ENCODE peak calls at places on chromosomes 13 and 19, in four cellular contexts. One of them, this sample, is unnamed.

GRCh38 chr19:3389876-3390361 is 23.5 kb downstream of the NFIC start:
- DNase-seq in heart left ventricle: peak; percentile 57
- DNase-seq in bronchial epithelial cell: peak; percentile 22
- DNase-seq in BJ: no peak
- DNase-seq in this sample: peak; percentile 80

GRCh38 chr13:94232956-94233355 is 246.5 kb downstream of the DCT start:
- DNase-seq in bronchial epithelial cell: no peak
- DNase-seq in BJ: no peak
- DNase-seq in heart left ventricle: no peak
- DNase-seq in this sample: no peak

GRCh38 chr13:35794734-35795389 is 318.4 kb upstream of the MAB21L1 start:
- DNase-seq in bronchial epithelial cell: no peak
- DNase-seq in heart left ventricle: no peak
- DNase-seq in BJ: no peak
- DNase-seq in this sample: no peak

GRCh38 chr19:31560021-31560770 is 211.0 kb upstream of the TSHZ3 start:
- DNase-seq in BJ: no peak
- DNase-seq in heart left ventricle: no peak
- DNase-seq in bronchial epithelial cell: no peak
- DNase-seq in this sample: no peak

GRCh38 chr13:65679240-65679639 is 1550.9 kb downstream of the PCDH9 start:
- DNase-seq in bronchial epithelial cell: no peak
- DNase-seq in BJ: no peak
- DNase-seq in heart left ventricle: no peak
- DNase-seq in this sample: peak; percentile 60

GRCh38 chr13:73173160-73173905 is 114.5 kb downstream of the KLF5 start:
- DNase-seq in heart left ventricle: no peak
- DNase-seq in BJ: no peak
- DNase-seq in bronchial epithelial cell: peak; percentile 41
- DNase-seq in this sample: no peak

GRCh38 chr13:31793246-31793645 is 53.9 kb downstream of the RXFP2 start:
- DNase-seq in BJ: peak; percentile 56
- DNase-seq in heart left ventricle: no peak
- DNase-seq in bronchial epithelial cell: no peak
- DNase-seq in this sample: peak; percentile 53

GRCh38 chr13:53141336-53141735 is 112.7 kb downstream of the OLFM4 start:
- DNase-seq in BJ: no peak
- DNase-seq in bronchial epithelial cell: no peak
- DNase-seq in heart left ventricle: no peak
- DNase-seq in this sample: no peak

GRCh38 chr19:17611462-17612244 is 56.2 kb downstream of the COLGALT1 start:
- DNase-seq in BJ: no peak
- DNase-seq in heart left ventricle: no peak
- DNase-seq in bronchial epithelial cell: no peak
- DNase-seq in this sample: no peak

GRCh38 chr19:44845612-44846454 is at the start of gene NECTIN2:
- DNase-seq in BJ: peak; percentile 81
- DNase-seq in heart left ventricle: peak; percentile 100
- DNase-seq in bronchial epithelial cell: peak; percentile 94
- DNase-seq in this sample: peak; percentile 99
- TF ChIP-seq CTCF in BJ: peak; percentile 84
- TF ChIP-seq CTCF in heart left ventricle: peak; percentile 79
- TF ChIP-seq CTCF in bronchial epithelial cell: peak; percentile 89
- TF ChIP-seq CTCF in this sample: peak; percentile 72

GRCh38 chr13:107678075-107678689 is 537.2 kb downstream of the LIG4 start:
- DNase-seq in heart left ventricle: no peak
- DNase-seq in BJ: no peak
- DNase-seq in bronchial epithelial cell: no peak
- DNase-seq in this sample: no peak
- H3K4me3 ChIP-seq in heart left ventricle: no peak overlapping the region
- H3K4me3 ChIP-seq in BJ: no peak overlapping the region
- H3K4me3 ChIP-seq in bronchial epithelial cell: no peak overlapping the region
- H3K4me3 ChIP-seq in this sample: no peak overlapping the region

GRCh38 chr19:50663280-50663790 is 14.1 kb downstream of the C19orf81 start:
- DNase-seq in bronchial epithelial cell: no peak
- DNase-seq in BJ: no peak
- DNase-seq in heart left ventricle: no peak
- DNase-seq in this sample: peak; percentile 10
- TF ChIP-seq CTCF in bronchial epithelial cell: no peak
- TF ChIP-seq CTCF in BJ: peak; percentile 18
- TF ChIP-seq CTCF in heart left ventricle: no peak
- TF ChIP-seq CTCF in this sample: no peak

GRCh38 chr19:330503-330902 is 14.1 kb downstream of the MIER2 start:
- DNase-seq in bronchial epithelial cell: no peak
- DNase-seq in BJ: no peak
- DNase-seq in heart left ventricle: no peak
- DNase-seq in this sample: no peak

GRCh38 chr19:326851-327250 is 17.7 kb downstream of the MIER2 start:
- DNase-seq in heart left ventricle: no peak
- DNase-seq in bronchial epithelial cell: no peak
- DNase-seq in BJ: no peak
- DNase-seq in this sample: no peak

GRCh38 chr19:327291-328024 is 17.1 kb downstream of the MIER2 start:
- DNase-seq in bronchial epithelial cell: no peak
- DNase-seq in heart left ventricle: no peak
- DNase-seq in BJ: no peak
- DNase-seq in this sample: no peak

GRCh38 chr19:328025-328505 is 16.5 kb downstream of the MIER2 start:
- DNase-seq in BJ: no peak
- DNase-seq in bronchial epithelial cell: no peak
- DNase-seq in heart left ventricle: no peak
- DNase-seq in this sample: no peak

DNA sequence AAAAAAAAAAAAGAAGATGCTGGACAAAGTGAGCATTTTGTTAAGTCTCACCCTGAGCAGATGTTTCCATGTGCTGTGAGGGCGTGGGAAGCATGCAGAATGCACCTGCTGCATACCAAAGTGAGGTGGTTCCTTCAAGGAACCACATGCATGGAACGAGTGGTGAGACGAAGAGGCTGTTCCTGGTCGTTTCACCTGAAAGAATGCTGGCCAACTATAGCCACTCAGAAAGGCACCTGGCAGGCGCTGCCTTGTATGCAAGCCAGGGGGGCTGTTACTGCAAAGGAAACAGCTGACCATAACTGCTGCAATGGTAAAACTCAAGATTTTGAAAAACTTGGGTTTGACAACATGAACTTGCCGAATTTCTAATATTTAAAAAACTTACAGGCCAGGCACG is 14.7 kb downstream of the MIER2 start:
- DNase-seq in BJ: no peak
- DNase-seq in bronchial epithelial cell: no peak
- DNase-seq in heart left ventricle: no peak
- DNase-seq in this sample: no peak
- H3K4me3 ChIP-seq in BJ: no peak overlapping the region
- H3K4me3 ChIP-seq in bronchial epithelial cell: no peak overlapping the region
- H3K4me3 ChIP-seq in heart left ventricle: no peak overlapping the region
- H3K4me3 ChIP-seq in this sample: no peak overlapping the region

DNA sequence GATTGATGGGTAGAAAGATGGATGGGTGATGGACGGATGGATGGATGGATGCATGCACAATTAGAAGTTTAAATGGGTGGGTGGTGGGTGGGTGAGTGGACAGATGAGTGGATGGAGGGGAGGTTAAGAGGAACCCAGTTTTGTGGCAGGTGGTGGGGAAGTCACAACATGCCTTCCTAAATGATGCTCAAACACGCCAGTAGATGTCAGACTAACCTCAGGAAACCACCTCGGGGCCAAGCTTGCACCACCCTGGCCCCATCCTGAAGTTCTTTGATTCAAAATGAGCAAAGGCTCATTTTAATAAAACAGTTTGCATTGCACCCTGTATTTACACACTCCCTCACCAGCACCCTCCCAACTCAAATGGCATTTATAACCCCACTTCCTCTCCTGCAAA is 91.3 kb upstream of the CACNA1A start:
- DNase-seq in bronchial epithelial cell: peak; percentile 53
- DNase-seq in heart left ventricle: no peak
- DNase-seq in BJ: no peak
- DNase-seq in this sample: peak; percentile 50
- TF ChIP-seq CTCF in bronchial epithelial cell: peak; percentile 78
- TF ChIP-seq CTCF in heart left ventricle: peak; percentile 69
- TF ChIP-seq CTCF in BJ: peak; percentile 66
- TF ChIP-seq CTCF in this sample: peak; percentile 50

DNA sequence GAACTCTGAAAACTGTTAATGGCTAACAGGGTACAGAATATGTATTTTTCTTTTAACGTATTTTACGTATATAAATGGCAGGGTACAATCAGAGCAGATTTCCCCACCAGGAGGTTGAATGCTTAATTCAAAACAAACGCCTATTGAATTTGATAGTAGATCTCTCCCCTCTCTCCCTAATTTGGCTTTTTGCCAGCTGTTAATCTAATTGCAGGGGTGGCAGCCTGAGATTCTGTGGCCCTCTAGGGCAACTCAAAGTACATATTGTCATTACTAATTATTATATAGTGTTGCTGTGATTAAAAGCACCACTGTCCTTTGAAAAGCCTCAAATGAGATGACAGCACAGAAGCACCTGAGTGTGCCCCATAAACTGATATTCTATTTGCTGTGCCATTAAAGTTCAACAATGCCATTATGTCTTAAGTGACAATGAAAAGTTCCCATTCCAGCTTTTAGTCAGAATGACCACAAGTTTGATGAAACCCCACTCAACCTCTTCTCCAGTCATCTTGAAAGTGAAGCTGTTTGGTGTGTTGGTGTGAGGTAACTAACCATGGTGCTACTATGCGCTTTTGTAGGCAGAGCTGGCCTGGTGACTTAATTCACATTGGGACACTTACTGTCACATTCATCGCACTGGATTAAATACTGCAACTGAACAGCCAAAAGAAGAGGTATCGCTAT is 351.4 kb downstream of the KCNRG start:
- DNase-seq in BJ: no peak
- DNase-seq in heart left ventricle: no peak
- DNase-seq in bronchial epithelial cell: no peak
- DNase-seq in this sample: no peak
- H3K4me3 ChIP-seq in BJ: no peak overlapping the region
- H3K4me3 ChIP-seq in heart left ventricle: no peak overlapping the region
- H3K4me3 ChIP-seq in bronchial epithelial cell: no peak overlapping the region
- H3K4me3 ChIP-seq in this sample: no peak overlapping the region

GRCh38 chr13:27461940-27462584 is 11.7 kb upstream of the MTIF3 start:
- DNase-seq in bronchial epithelial cell: no peak
- DNase-seq in heart left ventricle: no peak
- DNase-seq in BJ: no peak
- DNase-seq in this sample: no peak
- TF ChIP-seq CTCF in bronchial epithelial cell: no peak
- TF ChIP-seq CTCF in heart left ventricle: no peak
- TF ChIP-seq CTCF in BJ: no peak
- TF ChIP-seq CTCF in this sample: no peak

DNA sequence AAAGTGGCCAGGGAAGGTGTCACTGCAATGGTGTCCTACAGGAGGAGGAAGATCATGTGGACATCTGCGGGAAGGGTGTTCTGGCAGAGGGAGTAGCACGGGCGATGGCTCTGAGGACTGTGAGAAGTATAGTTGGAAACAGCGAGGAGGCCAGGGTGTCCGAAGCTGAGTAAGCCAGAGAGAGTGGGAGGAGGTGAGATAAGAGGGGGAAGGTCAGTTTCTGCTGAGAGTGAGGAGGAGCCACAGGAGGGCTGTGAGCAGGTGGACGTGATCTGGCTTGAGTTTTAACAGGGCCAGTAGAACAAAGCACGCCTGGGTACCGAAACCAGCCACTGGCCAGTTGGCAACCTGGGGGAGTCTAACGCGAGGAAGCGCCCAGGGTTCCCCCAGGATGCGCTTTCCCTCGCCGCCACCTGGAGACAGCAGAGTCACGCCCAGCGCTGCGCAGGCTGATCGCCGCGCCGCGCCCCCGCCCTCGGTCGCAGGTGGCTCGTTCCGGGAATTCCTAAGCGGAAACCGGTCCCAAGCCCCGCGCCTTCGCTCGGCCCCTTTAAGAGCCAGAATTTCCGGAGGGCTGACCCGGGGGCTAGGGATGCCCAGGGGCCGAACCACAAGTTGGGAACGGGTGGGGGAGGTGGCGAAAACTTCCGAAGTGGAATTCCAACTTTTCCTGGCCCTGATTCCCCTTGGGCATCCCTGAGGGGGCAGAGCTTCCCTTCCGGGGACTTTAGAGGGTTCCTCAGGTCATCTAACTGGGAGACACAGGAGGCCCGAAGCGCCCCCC is 1.1 kb upstream of the LSR start:
- DNase-seq in bronchial epithelial cell: peak; percentile 75
- DNase-seq in heart left ventricle: no peak
- DNase-seq in BJ: no peak
- DNase-seq in this sample: no peak
- H3K4me3 ChIP-seq in bronchial epithelial cell: peak overlapping the region; percentile 98
- H3K4me3 ChIP-seq in heart left ventricle: peak overlapping the region; percentile 63
- H3K4me3 ChIP-seq in BJ: no peak overlapping the region
- H3K4me3 ChIP-seq in this sample: no peak overlapping the region

GRCh38 chr19:43367822-43368221 is 14.3 kb downstream of the CD177 start:
- DNase-seq in bronchial epithelial cell: no peak
- DNase-seq in heart left ventricle: no peak
- DNase-seq in BJ: no peak
- DNase-seq in this sample: no peak

GRCh38 chr19:43362745-43363144 is 9.3 kb downstream of the CD177 start:
- DNase-seq in BJ: no peak
- DNase-seq in heart left ventricle: no peak
- DNase-seq in bronchial epithelial cell: no peak
- DNase-seq in this sample: peak; percentile 6

GRCh38 chr19:43362179-43362578 is 8.7 kb downstream of the CD177 start:
- DNase-seq in heart left ventricle: no peak
- DNase-seq in bronchial epithelial cell: no peak
- DNase-seq in BJ: no peak
- DNase-seq in this sample: no peak
- TF ChIP-seq CTCF in heart left ventricle: no peak
- TF ChIP-seq CTCF in bronchial epithelial cell: no peak
- TF ChIP-seq CTCF in BJ: no peak
- TF ChIP-seq CTCF in this sample: no peak